ENCODE peak calls at places on chromosomes 6 and 20, in five cellular contexts. One of them, this sample, is unnamed.
A peak's percentile ranks its signal among the peaks of the same experiment; 100 is the strongest.

GRCh38 chr20:24987244-24987643 is 5.3 kb downstream of the APMAP start:
- DNase-seq in H1: no peak
- DNase-seq in A549: no peak
- DNase-seq in NB4: peak; percentile 58
- DNase-seq in K562: no peak
- DNase-seq in this sample: no peak

GRCh38 chr6:140897804-140898573 is 1234.7 kb upstream of the GJE1 start:
- DNase-seq in H1: no peak
- DNase-seq in A549: no peak
- DNase-seq in NB4: peak; percentile 87
- DNase-seq in K562: peak; percentile 83
- DNase-seq in this sample: no peak

GRCh38 chr6:3411967-3412778 is 44.7 kb downstream of the SLC22A23 start:
- DNase-seq in H1: no peak
- DNase-seq in A549: no peak
- DNase-seq in NB4: no peak
- DNase-seq in K562: no peak
- DNase-seq in this sample: no peak

GRCh38 chr6:150177260-150178246 is 34.7 kb downstream of the PPP1R14C start:
- DNase-seq in H1: no peak
- DNase-seq in A549: peak; percentile 51
- DNase-seq in NB4: no peak
- DNase-seq in K562: no peak
- DNase-seq in this sample: no peak

GRCh38 chr6:36616888-36617521 is 22.8 kb downstream of the SRSF3 start:
- DNase-seq in H1: no peak
- DNase-seq in A549: peak; percentile 55
- DNase-seq in NB4: no peak
- DNase-seq in K562: no peak
- DNase-seq in this sample: peak; percentile 67

GRCh38 chr6:102115911-102116310 is 722.4 kb downstream of the GRIK2 start:
- DNase-seq in H1: no peak
- DNase-seq in A549: no peak
- DNase-seq in NB4: no peak
- DNase-seq in K562: no peak
- DNase-seq in this sample: no peak

GRCh38 chr6:43511824-43512415 is 1.8 kb upstream of the LRRC73 start:
- DNase-seq in H1: no peak
- DNase-seq in A549: no peak
- DNase-seq in NB4: peak; percentile 22
- DNase-seq in K562: no peak
- DNase-seq in this sample: no peak

GRCh38 chr6:2229742-2230141 is 15.7 kb downstream of the GMDS start:
- DNase-seq in H1: no peak
- DNase-seq in A549: no peak
- DNase-seq in NB4: no peak
- DNase-seq in K562: no peak
- DNase-seq in this sample: no peak

GRCh38 chr20:44702776-44703175 is 12.4 kb upstream of the CCN5 start:
- DNase-seq in H1: no peak
- DNase-seq in A549: no peak
- DNase-seq in NB4: peak; percentile 93
- DNase-seq in K562: no peak
- DNase-seq in this sample: peak; percentile 94

GRCh38 chr6:156778615-156779205 is 1.5 kb downstream of the ARID1B start:
- DNase-seq in H1: no peak
- DNase-seq in A549: no peak
- DNase-seq in NB4: peak; percentile 75
- DNase-seq in K562: peak; percentile 71
- DNase-seq in this sample: peak; percentile 43

DNA sequence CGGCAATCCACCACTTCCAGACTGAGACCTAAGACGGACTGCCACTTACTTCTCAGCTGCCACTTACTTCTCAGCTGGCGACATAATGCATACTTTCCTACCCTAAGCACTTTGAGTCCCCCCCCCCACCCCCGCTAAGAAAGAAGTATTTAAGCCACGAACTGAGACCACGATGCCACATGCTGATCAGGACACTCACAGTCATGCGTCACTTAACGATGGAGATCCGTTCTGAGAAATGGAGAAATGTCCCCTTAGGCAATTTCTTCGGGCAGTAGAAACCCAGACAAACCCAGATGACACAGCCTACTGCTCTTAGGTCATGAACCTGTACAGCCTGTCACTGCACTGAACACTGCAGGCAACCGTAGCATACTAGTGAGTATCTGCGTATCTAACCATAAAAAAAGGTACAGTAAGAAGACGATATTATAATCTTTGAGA is 690 bp downstream of the IFNGR1 start:
- DNase-seq in H1: no peak
- DNase-seq in A549: no peak
- DNase-seq in NB4: peak; percentile 86
- DNase-seq in K562: peak; percentile 70
- DNase-seq in this sample: peak; percentile 59
- TF ChIP-seq POLR2A in H1: no peak
- TF ChIP-seq POLR2A in A549: no peak
- TF ChIP-seq POLR2A in NB4: no peak
- TF ChIP-seq POLR2A in K562: no peak
- TF ChIP-seq POLR2A in this sample: no peak

DNA sequence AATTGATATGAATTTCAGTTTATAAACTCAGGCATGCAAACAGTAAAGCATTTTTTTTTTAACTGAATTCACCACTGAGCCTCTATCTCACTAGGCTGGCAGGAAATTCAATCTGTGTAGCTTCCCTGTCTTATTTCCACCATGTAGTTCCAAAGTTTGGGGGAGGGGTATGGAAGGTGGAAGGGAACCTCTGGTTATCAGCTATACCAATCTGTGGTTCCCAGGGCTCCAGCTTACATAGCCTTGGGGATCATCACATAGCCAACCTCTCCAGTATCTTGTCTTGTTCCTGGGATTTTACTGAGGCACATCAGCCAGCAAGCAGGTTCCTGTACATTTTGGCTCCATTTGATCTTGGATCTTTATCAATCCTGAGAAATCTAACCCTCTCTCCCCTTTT is 15.6 kb downstream of the RAD21L1 start:
- DNase-seq in H1: no peak
- DNase-seq in A549: no peak
- DNase-seq in NB4: no peak
- DNase-seq in K562: no peak
- DNase-seq in this sample: no peak
- TF ChIP-seq MAX in H1: no peak
- TF ChIP-seq MAX in A549: no peak
- TF ChIP-seq MAX in NB4: no peak
- TF ChIP-seq MAX in K562: no peak
- TF ChIP-seq MAX in this sample: no peak

GRCh38 chr20:57399587-57400261 is 8.5 kb downstream of the RBM38 start:
- DNase-seq in H1: no peak
- DNase-seq in A549: no peak
- DNase-seq in NB4: no peak
- DNase-seq in K562: no peak
- DNase-seq in this sample: no peak
- TF ChIP-seq POLR2A in H1: no peak
- TF ChIP-seq POLR2A in A549: no peak
- TF ChIP-seq POLR2A in NB4: no peak
- TF ChIP-seq POLR2A in K562: no peak
- TF ChIP-seq POLR2A in this sample: no peak

GRCh38 chr20:37259865-37260264 is 1.7 kb downstream of the GHRH start:
- DNase-seq in H1: no peak
- DNase-seq in A549: no peak
- DNase-seq in NB4: no peak
- DNase-seq in K562: no peak
- DNase-seq in this sample: no peak
- TF ChIP-seq MAX in H1: no peak
- TF ChIP-seq MAX in A549: no peak
- TF ChIP-seq MAX in NB4: no peak
- TF ChIP-seq MAX in K562: no peak
- TF ChIP-seq MAX in this sample: no peak